ENCODE peak calls at places on chromosomes 12 and 14, in five cellular contexts. T, A, F, M and Y are unnamed samples.

GRCh38 chr12:49687941-49688340 is 19.3 kb downstream of the FMNL3 start:
- DNase-seq in M (no peak), A (no peak), F (no peak), T (no peak), Y (no peak)

GRCh38 chr12:124896461-124896860 is 18.0 kb downstream of the UBC start:
- DNase-seq in A (no peak), F (no peak), M (no peak), T (no peak), Y (no peak)

GRCh38 chr14:52313493-52313881 is 625 bp upstream of the PTGER2 start:
- DNase-seq in M (no peak), F (no peak), T (no peak), A (peak), Y (no peak)

GRCh38 chr12:122788387-122788786 is 14.0 kb downstream of the CCDC62 start:
- DNase-seq in F (no peak), A (peak), M (peak), T (no peak), Y (no peak)

GRCh38 chr12:50017047-50017446 is 8.2 kb downstream of the RACGAP1 start:
- DNase-seq in M (peak), A (peak), T (no peak), F (no peak), Y (no peak)

GRCh38 chr12:9041321-9041720 is 52.0 kb downstream of the KLRG1 start:
- DNase-seq in T (no peak), M (peak), F (no peak), A (peak), Y (no peak)

GRCh38 chr12:21248679-21249078 is 86.0 kb downstream of the SLCO1A2 start:
- DNase-seq in T (no peak), A (peak), F (no peak), M (no peak), Y (no peak)

GRCh38 chr14:66359500-66359899 is 126.7 kb upstream of the CCDC196 start:
- DNase-seq in A (peak), F (no peak), M (peak), T (no peak), Y (no peak)

GRCh38 chr14:25389948-25390347 is 340.0 kb upstream of the STXBP6 start:
- DNase-seq in A (no peak), M (no peak), F (no peak), T (no peak), Y (no peak)

GRCh38 chr12:109056891-109057290 is 4.5 kb downstream of the USP30 start:
- DNase-seq in F (no peak), T (no peak), M (no peak), A (no peak), Y (no peak)

GRCh38 chr12:56724660-56724988 is 475 bp downstream of the NACA start:
- DNase-seq in F (no peak), T (no peak), M (no peak), A (no peak), Y (peak)

GRCh38 chr12:120542166-120542565 is 8.0 kb downstream of the RNF10 start:
- DNase-seq in M (no peak), T (no peak), A (no peak), F (no peak), Y (no peak)

GRCh38 chr14:91365552-91365951 is 52.1 kb downstream of the CCDC88C start:
- DNase-seq in T (no peak), A (no peak), F (no peak), M (no peak), Y (no peak)

GRCh38 chr12:112183591-112184021 is 58.2 kb downstream of the TRAFD1 start:
- DNase-seq in M (no peak), F (no peak), A (no peak), T (no peak), Y (no peak)

GRCh38 chr12:92624236-92624635 is 78.6 kb upstream of the PLEKHG7 start:
- DNase-seq in T (no peak), F (no peak), M (peak), A (peak), Y (no peak)

GRCh38 chr14:52023518-52023917 is 34.2 kb downstream of the RTRAF start:
- DNase-seq in T (no peak), F (no peak), A (peak), M (peak), Y (no peak)

GRCh38 chr14:103746706-103747105 is 31.1 kb downstream of the ZFYVE21 start:
- DNase-seq in F (no peak), A (no peak), M (no peak), T (peak), Y (peak)

GRCh38 chr14:58992935-58993334 is 195.5 kb upstream of the DAAM1 start:
- DNase-seq in T (no peak), A (no peak), M (no peak), F (no peak), Y (no peak)

GRCh38 chr12:1791104-1791927 is 29.0 kb upstream of the LRTM2 start:
- DNase-seq in F (no peak), M (peak), A (peak), T (peak), Y (no peak)

GRCh38 chr12:104376650-104377506 is 73.3 kb downstream of the EID3 start:
- DNase-seq in M (peak), F (no peak), T (no peak), A (no peak), Y (no peak)

GRCh38 chr14:71467419-71467818 is 464.8 kb upstream of the RGS6 start:
- DNase-seq in M (peak), A (peak), T (no peak), F (no peak), Y (no peak)

GRCh38 chr12:25052191-25053020 is 103.5 kb upstream of the BCAT1 start:
- DNase-seq in A (peak), M (no peak), F (no peak), T (peak), Y (no peak)

GRCh38 chr12:120077260-120077659 is 39.3 kb downstream of the RAB35 start:
- DNase-seq in A (no peak), F (no peak), T (peak), M (no peak), Y (no peak)

GRCh38 chr12:64611430-64612286 is 1.4 kb downstream of the RASSF3 start:
- DNase-seq in T (peak), A (peak), M (peak), F (no peak), Y (no peak)

GRCh38 chr12:95583933-95584332 is 32.7 kb upstream of the USP44 start:
- DNase-seq in F (no peak), T (no peak), M (no peak), A (no peak), Y (no peak)

GRCh38 chr12:9796916-9797315 is 30.4 kb upstream of the KLRF1 start:
- DNase-seq in M (no peak), A (no peak), T (no peak), F (no peak), Y (no peak)

GRCh38 chr12:50764861-50765324 is 992 bp downstream of the ATF1 start:
- DNase-seq in M (no peak), F (no peak), T (no peak), A (peak), Y (no peak)

GRCh38 chr12:132631357-132632065 is 12.9 kb downstream of the P2RX2 start:
- DNase-seq in T (peak), F (no peak), A (no peak), M (no peak), Y (peak)

GRCh38 chr14:37054869-37055268 is 117.5 kb downstream of the SLC25A21 start:
- DNase-seq in F (no peak), A (no peak), T (no peak), M (no peak), Y (no peak)

GRCh38 chr12:2634481-2634880 is 160.3 kb upstream of the FKBP4 start:
- DNase-seq in A (peak), M (no peak), F (no peak), T (no peak), Y (no peak)

GRCh38 chr12:102440109-102440405 is 40.3 kb downstream of the IGF1 start:
- DNase-seq in A (no peak), T (no peak), F (no peak), M (no peak), Y (no peak)

GRCh38 chr12:100959481-100959880 is 164.9 kb downstream of the ANO4 start:
- DNase-seq in A (peak), F (no peak), M (peak), T (no peak), Y (no peak)

GRCh38 chr14:91261115-91261514 is 16.6 kb upstream of the GPR68 start:
- DNase-seq in F (no peak), T (no peak), M (no peak), A (no peak), Y (no peak)

GRCh38 chr14:69685716-69686115 is 74.3 kb downstream of the SUSD6 start:
- DNase-seq in T (no peak), M (no peak), A (peak), F (no peak), Y (no peak)

GRCh38 chr14:57833304-57833703 is 32.6 kb downstream of the SLC35F4 start:
- DNase-seq in F (no peak), A (peak), T (no peak), M (peak), Y (no peak)

GRCh38 chr12:39441963-39442894 is 691 bp downstream of the KIF21A start:
- DNase-seq in A (peak), T (no peak), M (peak), F (peak), Y (no peak)

GRCh38 chr12:43444940-43445564 is 107.0 kb downstream of the ADAMTS20 start:
- DNase-seq in F (no peak), T (no peak), M (peak), A (peak), Y (no peak)

GRCh38 chr14:95256011-95256775 is 63.5 kb downstream of the CLMN start:
- DNase-seq in M (no peak), A (no peak), F (peak), T (no peak), Y (no peak)

GRCh38 chr12:19190292-19191031 is 60.9 kb downstream of the PLEKHA5 start:
- DNase-seq in M (peak), T (no peak), A (peak), F (no peak), Y (no peak)

DNA sequence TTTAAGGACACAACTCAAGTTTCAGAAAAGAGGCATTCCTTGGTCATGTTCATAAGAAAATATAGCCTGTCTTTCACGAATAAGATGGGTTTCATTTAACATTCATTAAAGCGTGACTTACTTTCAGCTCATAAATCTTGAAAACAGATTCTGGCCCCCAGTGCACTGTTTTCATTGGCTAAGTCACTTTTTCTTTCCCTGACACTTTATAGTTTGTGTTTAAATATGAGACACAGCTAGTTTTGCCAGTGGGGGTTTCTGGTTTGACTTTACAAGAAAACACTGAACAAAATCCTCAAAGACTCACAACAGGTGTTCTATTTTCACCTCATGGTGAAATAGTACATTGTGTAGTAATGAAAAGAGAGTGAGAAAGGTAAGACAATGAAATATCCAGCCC is 65.9 kb downstream of the PHLDA1 start:
- DNase-seq in F (no peak), M (no peak), A (no peak), T (no peak), Y (no peak)
- TF ChIP-seq CTCF in F (no peak), M (no peak), A (no peak), T (no peak), Y (no peak)

DNA sequence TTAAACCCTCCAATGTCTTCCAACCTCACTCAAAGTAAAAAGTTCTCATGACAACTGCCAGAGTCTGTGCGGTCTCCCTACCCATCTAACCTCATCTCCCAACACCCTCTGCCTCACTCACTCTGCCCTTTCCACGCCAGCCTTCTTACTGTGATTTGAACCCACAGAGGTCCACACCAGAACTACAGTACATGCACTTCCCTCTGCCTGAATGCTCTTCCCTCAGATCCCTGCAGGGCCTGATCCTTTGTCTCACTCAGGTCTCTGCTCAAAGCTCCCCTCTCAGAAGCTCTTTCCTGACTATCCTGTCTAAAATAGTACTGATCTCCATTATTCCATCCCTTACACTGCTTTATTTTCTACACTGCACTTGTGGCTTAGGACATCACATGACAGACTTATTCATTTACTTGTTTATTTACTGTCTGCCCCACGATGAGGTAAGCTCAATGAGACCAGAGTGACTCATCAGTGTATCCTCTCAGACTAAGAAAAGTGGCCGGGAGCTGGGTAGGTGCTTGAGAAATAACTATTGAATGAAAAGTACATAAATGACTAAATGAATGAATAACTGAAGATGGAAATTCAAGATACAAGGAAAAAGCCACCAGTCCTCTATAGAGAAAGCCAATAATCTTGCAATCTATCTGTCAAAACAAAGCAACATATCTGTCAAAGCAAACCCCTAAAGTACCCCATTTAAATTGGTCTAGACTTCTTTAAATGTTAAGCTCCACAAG is 17.1 kb downstream of the POMT2 start:
- DNase-seq in T (no peak), F (no peak), M (peak), A (peak), Y (no peak)
- TF ChIP-seq CTCF in T (no peak), F (no peak), M (no peak), A (no peak), Y (no peak)

DNA sequence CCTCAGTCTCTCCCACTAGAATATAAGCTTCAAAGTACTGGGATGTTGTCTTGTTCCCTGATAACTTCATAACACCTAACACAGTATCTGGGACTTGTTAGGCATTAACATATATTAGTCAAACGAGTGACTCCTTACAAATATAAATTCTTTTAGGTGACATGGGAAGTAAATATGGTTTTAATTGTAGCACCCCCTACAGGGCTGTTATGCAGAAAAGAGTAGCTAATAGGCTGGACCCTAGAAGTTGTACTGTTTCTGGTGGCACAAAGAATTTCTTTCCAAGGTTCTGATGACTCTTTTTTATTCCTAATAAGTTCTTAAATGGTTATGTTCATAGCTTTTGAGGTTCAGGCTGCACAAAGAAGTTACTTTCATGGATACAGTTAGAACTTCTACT is 29.8 kb downstream of the GPATCH2L start:
- DNase-seq in A (peak), F (no peak), T (no peak), M (no peak), Y (no peak)
- TF ChIP-seq CTCF in A (peak), F (peak), T (no peak), M (peak), Y (peak)

DNA sequence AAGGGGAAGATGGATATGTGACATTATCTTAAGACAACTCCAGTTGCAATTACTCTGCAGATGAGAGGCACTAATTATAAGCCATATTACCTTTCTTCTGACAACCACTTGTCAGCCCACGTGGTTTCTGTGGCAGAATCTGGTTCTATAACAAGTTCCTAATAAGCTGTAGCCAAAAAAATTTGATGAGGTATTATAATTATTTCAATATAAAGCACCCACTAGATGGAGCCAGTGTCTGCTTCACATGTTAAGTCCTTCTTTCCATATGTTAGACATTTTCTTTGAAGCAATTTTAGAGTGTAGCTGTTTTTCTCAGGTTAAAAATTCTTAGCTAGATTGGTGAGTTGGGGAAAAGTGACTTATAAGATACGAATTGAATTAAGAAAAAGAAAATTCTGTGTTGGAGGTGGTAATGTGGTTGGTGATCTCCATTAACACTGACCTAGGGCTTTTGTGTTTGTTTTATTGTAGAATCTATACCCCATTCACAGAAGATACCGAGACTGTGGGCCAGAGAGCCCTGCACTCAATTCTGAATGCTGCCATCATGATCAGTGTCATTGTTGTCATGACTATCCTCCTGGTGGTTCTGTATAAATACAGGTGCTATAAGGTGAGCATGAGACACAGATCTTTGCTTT is 36.9 kb downstream of the PSEN1 start:
- DNase-seq in T (no peak), F (no peak), A (peak), M (peak), Y (no peak)
- TF ChIP-seq CTCF in T (no peak), F (peak), A (peak), M (peak), Y (peak)

DNA sequence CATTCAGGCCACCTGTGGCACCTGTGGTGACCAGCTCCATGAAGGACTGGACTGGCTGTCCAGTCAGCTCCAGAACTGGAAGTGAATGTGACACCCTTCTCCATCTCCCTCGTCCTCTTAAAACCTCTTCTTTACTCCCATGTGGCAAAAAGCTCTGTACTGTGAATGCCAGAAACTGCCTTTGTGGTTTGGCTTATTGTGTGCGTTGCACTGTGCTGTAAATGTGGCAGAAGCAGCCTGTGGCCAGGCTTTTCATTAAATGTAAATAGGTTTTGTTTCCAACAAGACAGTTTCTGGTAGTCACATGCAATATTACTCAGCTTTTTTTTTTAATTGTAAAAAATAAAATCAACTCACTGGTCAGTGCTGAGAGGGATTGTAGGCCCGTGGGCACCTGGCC is 453.7 kb downstream of the ATP23 start:
- DNase-seq in A (no peak), F (no peak), M (no peak), T (no peak), Y (no peak)
- TF ChIP-seq CTCF in A (no peak), F (no peak), M (no peak), T (no peak), Y (no peak)

GRCh38 chr14:33850826-33851225 is 100.0 kb downstream of the EGLN3 start:
- DNase-seq in M (no peak), T (no peak), F (no peak), A (no peak), Y (no peak)

GRCh38 chr14:33848706-33849454 is 102.0 kb downstream of the EGLN3 start:
- DNase-seq in A (peak), T (no peak), F (no peak), M (no peak), Y (no peak)

GRCh38 chr14:33851366-33851765 is 99.5 kb downstream of the EGLN3 start:
- DNase-seq in F (no peak), A (no peak), M (no peak), T (no peak), Y (no peak)

GRCh38 chr14:33848009-33848408 is 102.9 kb downstream of the EGLN3 start:
- DNase-seq in A (no peak), F (no peak), T (no peak), M (no peak), Y (no peak)

DNA sequence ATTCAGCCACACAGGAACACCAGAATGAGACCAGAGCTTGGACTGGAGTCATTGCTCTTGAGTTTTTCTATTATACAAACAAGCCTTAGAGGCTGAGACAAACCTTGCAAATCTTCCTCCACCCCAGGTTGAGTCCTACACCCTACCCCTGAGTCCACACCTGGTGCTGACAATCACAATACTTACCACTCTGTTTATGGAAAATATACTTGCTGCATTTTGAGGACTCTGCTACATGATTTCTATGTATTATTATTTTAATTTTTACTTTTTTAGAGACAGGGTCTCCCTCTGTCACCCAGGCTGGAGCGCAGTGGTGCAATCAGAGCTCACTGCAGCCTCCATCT is 101.4 kb downstream of the EGLN3 start:
- DNase-seq in M (no peak), T (no peak), A (no peak), F (no peak), Y (no peak)
- TF ChIP-seq CTCF in M (no peak), T (no peak), A (no peak), F (no peak), Y (no peak)

GRCh38 chr14:34867199-34867598 is 8.0 kb downstream of the BAZ1A start:
- DNase-seq in T (no peak), M (no peak), F (no peak), A (no peak), Y (no peak)
- TF ChIP-seq CTCF in T (no peak), M (no peak), F (no peak), A (no peak), Y (no peak)